ENCODE peak calls at places on chromosome 19, in eight cellular contexts. L is heart right ventricle; K is uterus; E is thyroid gland; C is AG04450; M is colonic mucosa; Y is naive thymus-derived CD4-positive, alpha-beta T cell; I is endodermal cell. T is an unnamed sample.

GRCh38 chr19:12140545-12141404 is 625 bp upstream of the ZNF20 start:
- DNase-seq in L (peak; percentile 91), K (peak; percentile 85), E (peak; percentile 90), C (peak; percentile 66), M (peak; percentile 97), Y (peak; percentile 85), I (peak; percentile 96), T (peak; percentile 91)

GRCh38 chr19:13859361-13859880 is 17.5 kb upstream of the NANOS3 start:
- DNase-seq in L (no peak), K (no peak), E (no peak), C (no peak), M (no peak), Y (no peak), I (no peak), T (no peak)

GRCh38 chr19:2084993-2085720 is 11.0 kb downstream of the MOB3A start:
- DNase-seq in L (peak; percentile 64), K (no peak), E (peak; percentile 46), C (no peak), M (peak; percentile 73), Y (peak; percentile 93), I (no peak), T (peak; percentile 91)

GRCh38 chr19:48511321-48511731 is 309 bp downstream of the LMTK3 start:
- DNase-seq in L (no peak), K (no peak), E (no peak), C (no peak), M (no peak), Y (peak; percentile 53), I (peak; percentile 82), T (no peak)

GRCh38 chr19:13717194-13717643 is 47.1 kb upstream of the MRI1 start:
- DNase-seq in L (no peak), K (no peak), E (no peak), C (peak; percentile 24), M (no peak), Y (no peak), I (no peak), T (no peak)

GRCh38 chr19:21256722-21257121 is 72.5 kb downstream of the ZNF708 start:
- DNase-seq in L (no peak), K (no peak), E (peak; percentile 21), C (no peak), M (no peak), Y (no peak), I (peak; percentile 50), T (no peak)

GRCh38 chr19:47026156-47026555 is 6.5 kb downstream of the NPAS1 start:
- DNase-seq in L (no peak), K (no peak), E (no peak), C (no peak), M (no peak), Y (no peak), I (no peak), T (no peak)

GRCh38 chr19:51702103-51702753 is 9.1 kb downstream of the SPACA6 start:
- DNase-seq in L (peak; percentile 67), K (peak; percentile 88), E (peak; percentile 94), C (no peak), M (peak; percentile 78), Y (no peak), I (peak; percentile 98), T (peak; percentile 89)

GRCh38 chr19:13621413-13621812 is 115.1 kb upstream of the CACNA1A start:
- DNase-seq in L (no peak), K (no peak), E (no peak), C (peak; percentile 67), M (no peak), Y (no peak), I (peak; percentile 90), T (no peak)

GRCh38 chr19:30563691-30564090 is 191.5 kb downstream of the ZNF536 start:
- DNase-seq in L (no peak), K (no peak), E (no peak), C (no peak), M (no peak), Y (no peak), I (peak; percentile 34), T (no peak)

GRCh38 chr19:3576696-3577443 is 4.1 kb downstream of the HMG20B start:
- DNase-seq in L (peak; percentile 40), K (peak; percentile 62), E (peak; percentile 68), C (no peak), M (peak; percentile 63), Y (no peak), I (peak; percentile 95), T (no peak)

GRCh38 chr19:13256918-13257317 is 106.7 kb downstream of the IER2 start:
- DNase-seq in L (no peak), K (no peak), E (no peak), C (no peak), M (no peak), Y (no peak), I (no peak), T (no peak)

GRCh38 chr19:42113641-42114348 is 18.5 kb downstream of the POU2F2 start:
- DNase-seq in L (no peak), K (no peak), E (no peak), C (peak; percentile 86), M (no peak), Y (no peak), I (peak; percentile 84), T (no peak)

GRCh38 chr19:1304197-1304924 is 18.7 kb downstream of the EFNA2 start:
- DNase-seq in L (no peak), K (no peak), E (no peak), C (no peak), M (peak; percentile 83), Y (no peak), I (no peak), T (no peak)

GRCh38 chr19:543912-544608 is at the start of gene GZMM:
- DNase-seq in L (no peak), K (no peak), E (no peak), C (no peak), M (no peak), Y (peak; percentile 82), I (peak; percentile 39), T (no peak)

GRCh38 chr19:10112895-10113591 is 1.6 kb downstream of the P2RY11 start:
- DNase-seq in L (no peak), K (no peak), E (no peak), C (no peak), M (peak; percentile 69), Y (peak; percentile 59), I (peak; percentile 94), T (peak; percentile 67)

GRCh38 chr19:21604351-21604926 is 99.0 kb downstream of the ZNF429 start:
- DNase-seq in L (peak; percentile 14), K (no peak), E (peak; percentile 10), C (no peak), M (peak; percentile 27), Y (peak; percentile 48), I (peak; percentile 47), T (no peak)

DNA sequence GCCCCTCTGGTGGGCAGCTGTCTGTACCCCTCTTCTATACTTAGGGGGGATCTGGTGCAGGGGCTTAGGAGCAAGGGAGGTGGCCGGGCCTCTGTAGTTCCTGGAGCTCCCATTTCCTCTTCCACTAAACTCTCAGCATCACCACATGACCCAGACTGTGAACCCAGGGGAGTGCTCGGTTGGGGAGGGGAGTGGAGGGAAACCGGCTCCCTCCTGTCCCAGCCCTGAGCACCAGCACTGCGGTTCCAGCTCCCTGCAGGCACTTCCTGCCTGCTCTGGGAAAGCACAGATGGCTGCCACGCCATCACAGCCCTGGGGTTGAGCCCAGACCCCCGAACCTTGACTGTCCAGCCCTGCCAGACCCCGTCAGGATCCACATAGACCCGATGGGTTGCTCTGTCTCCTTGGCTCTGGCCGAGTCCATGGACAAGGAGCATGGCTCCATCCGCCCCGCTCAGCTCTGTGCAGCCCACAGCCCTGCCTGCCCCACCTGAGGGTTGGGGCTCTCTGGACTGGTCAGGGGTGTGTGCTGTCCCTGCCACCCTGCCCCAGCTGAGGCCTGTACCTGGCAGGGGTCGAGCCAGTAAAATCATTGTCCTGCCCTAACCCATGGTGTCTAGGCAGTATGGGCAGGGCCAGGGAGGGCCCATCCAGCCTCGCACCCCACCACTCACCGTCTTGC is 36.0 kb upstream of the SLC7A10 start:
- DNase-seq in L (no peak), K (no peak), E (no peak), C (no peak), M (no peak), Y (no peak), I (no peak), T (no peak)
- H3K27ac ChIP-seq in L (no peak overlapping the region), K (no peak overlapping the region), E (no peak overlapping the region), C (no peak overlapping the region), M (no peak overlapping the region), Y (no peak overlapping the region), I (no peak overlapping the region), T (peak overlapping the region; percentile 71)

GRCh38 chr19:39188960-39189359 is 7.8 kb upstream of the NCCRP1 start:
- DNase-seq in L (no peak), K (no peak), E (no peak), C (no peak), M (no peak), Y (no peak), I (no peak), T (no peak)
- H3K27ac ChIP-seq in L (no peak overlapping the region), K (no peak overlapping the region), E (no peak overlapping the region), C (no peak overlapping the region), M (no peak overlapping the region), Y (no peak overlapping the region), I (no peak overlapping the region), T (no peak overlapping the region)

DNA sequence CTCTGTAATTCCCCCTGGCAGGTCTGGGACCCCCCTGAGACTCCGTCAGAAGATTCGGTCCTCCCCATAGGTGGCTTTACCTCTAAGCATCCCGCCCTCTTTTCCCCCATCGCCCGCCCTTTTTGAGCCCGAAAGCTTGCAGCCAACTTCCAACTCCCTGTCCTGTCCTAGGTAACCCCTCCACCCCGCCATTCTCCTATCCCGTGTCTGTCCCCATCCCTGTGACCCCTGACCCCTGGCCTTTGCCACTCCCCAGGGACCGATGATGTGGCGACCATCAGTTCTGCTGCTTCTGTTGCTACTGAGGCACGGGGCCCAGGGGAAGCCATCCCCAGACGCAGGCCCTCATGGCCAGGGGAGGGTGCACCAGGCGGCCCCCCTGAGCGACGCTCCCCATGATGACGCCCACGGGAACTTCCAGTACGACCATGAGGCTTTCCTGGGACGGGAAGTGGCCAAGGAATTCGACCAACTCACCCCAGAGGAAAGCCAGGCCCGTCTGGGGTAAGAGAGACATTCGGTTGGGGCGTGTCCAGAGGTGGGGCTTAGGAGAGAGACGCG is 488 bp downstream of the RCN3 start:
- DNase-seq in L (peak; percentile 31), K (peak; percentile 62), E (no peak), C (no peak), M (no peak), Y (no peak), I (no peak), T (no peak)
- H3K27ac ChIP-seq in L (no peak overlapping the region), K (peak overlapping the region; percentile 54), E (peak overlapping the region; percentile 38), C (peak overlapping the region; percentile 87), M (no peak overlapping the region), Y (peak overlapping the region; percentile 45), I (no peak overlapping the region), T (peak overlapping the region; percentile 48)

GRCh38 chr19:19385900-19386339 is 19.6 kb upstream of the GATAD2A start:
- DNase-seq in L (peak; percentile 31), K (no peak), E (no peak), C (no peak), M (no peak), Y (no peak), I (no peak), T (peak; percentile 76)

GRCh38 chr19:19388568-19389555 is 16.6 kb upstream of the GATAD2A start:
- DNase-seq in L (no peak), K (no peak), E (no peak), C (no peak), M (no peak), Y (no peak), I (no peak), T (no peak)

GRCh38 chr19:19385131-19385899 is 20.2 kb upstream of the GATAD2A start:
- DNase-seq in L (peak; percentile 100), K (peak; percentile 100), E (peak; percentile 100), C (peak; percentile 99), M (peak; percentile 100), Y (peak; percentile 98), I (peak; percentile 100), T (peak; percentile 100)

GRCh38 chr19:19386373-19386869 is 19.1 kb upstream of the GATAD2A start:
- DNase-seq in L (no peak), K (no peak), E (no peak), C (no peak), M (no peak), Y (peak; percentile 26), I (no peak), T (no peak)

GRCh38 chr19:19387108-19387507 is 18.4 kb upstream of the GATAD2A start:
- DNase-seq in L (no peak), K (no peak), E (no peak), C (no peak), M (no peak), Y (no peak), I (no peak), T (no peak)
- H3K27ac ChIP-seq in L (peak overlapping the region; percentile 80), K (no peak overlapping the region), E (peak overlapping the region; percentile 72), C (no peak overlapping the region), M (no peak overlapping the region), Y (peak overlapping the region; percentile 88), I (no peak overlapping the region), T (peak overlapping the region; percentile 92)

T was measured in lower lobe of right lung.